ENCODE peak calls at places on chromosomes 16 and 17, in six cellular contexts. One of them, this sample, is unnamed.

GRCh38 chr16:68739964-68740627 is 3.0 kb downstream of the CDH1 start:
- DNase-seq in GM23338: no peak
- DNase-seq in spleen: no peak
- DNase-seq in prostate gland: no peak
- DNase-seq in breast epithelium: no peak
- DNase-seq in GM12878: no peak
- DNase-seq in this sample: no peak

GRCh38 chr17:72397223-72397667 is 276.4 kb downstream of the SOX9 start:
- DNase-seq in GM12878: no peak
- DNase-seq in breast epithelium: no peak
- DNase-seq in prostate gland: no peak
- DNase-seq in GM23338: no peak
- DNase-seq in spleen: no peak
- DNase-seq in this sample: no peak

GRCh38 chr17:83041305-83041704 is 38.1 kb upstream of the METRNL start:
- DNase-seq in breast epithelium: no peak
- DNase-seq in prostate gland: no peak
- DNase-seq in GM23338: no peak
- DNase-seq in spleen: no peak
- DNase-seq in GM12878: no peak
- DNase-seq in this sample: no peak

GRCh38 chr16:68479271-68479670 is 31.0 kb upstream of the SMPD3 start:
- DNase-seq in spleen: peak
- DNase-seq in GM23338: no peak
- DNase-seq in prostate gland: no peak
- DNase-seq in GM12878: no peak
- DNase-seq in breast epithelium: no peak
- DNase-seq in this sample: no peak

GRCh38 chr17:57956311-57957119 is 1.3 kb upstream of the CUEDC1 start:
- DNase-seq in breast epithelium: peak
- DNase-seq in prostate gland: no peak
- DNase-seq in spleen: peak
- DNase-seq in GM23338: peak
- DNase-seq in GM12878: peak
- DNase-seq in this sample: no peak

GRCh38 chr16:86396918-86397317 is 113.4 kb upstream of the FOXF1 start:
- DNase-seq in GM12878: no peak
- DNase-seq in prostate gland: peak
- DNase-seq in breast epithelium: no peak
- DNase-seq in spleen: no peak
- DNase-seq in GM23338: no peak
- DNase-seq in this sample: no peak

GRCh38 chr17:79538291-79538690 is 72.6 kb downstream of the RBFOX3 start:
- DNase-seq in breast epithelium: no peak
- DNase-seq in spleen: peak
- DNase-seq in GM23338: no peak
- DNase-seq in GM12878: no peak
- DNase-seq in prostate gland: no peak
- DNase-seq in this sample: no peak

GRCh38 chr17:16425202-16425601 is 9.8 kb downstream of the TRPV2 start:
- DNase-seq in GM12878: no peak
- DNase-seq in breast epithelium: no peak
- DNase-seq in GM23338: no peak
- DNase-seq in prostate gland: no peak
- DNase-seq in spleen: no peak
- DNase-seq in this sample: no peak

GRCh38 chr16:47150067-47150466 is 6.3 kb upstream of the NETO2 start:
- DNase-seq in GM23338: no peak
- DNase-seq in breast epithelium: no peak
- DNase-seq in spleen: no peak
- DNase-seq in prostate gland: no peak
- DNase-seq in GM12878: no peak
- DNase-seq in this sample: no peak

GRCh38 chr16:9092963-9093477 is 1.6 kb downstream of the HAPSTR1 start:
- DNase-seq in spleen: peak
- DNase-seq in breast epithelium: no peak
- DNase-seq in GM23338: peak
- DNase-seq in GM12878: no peak
- DNase-seq in prostate gland: peak
- DNase-seq in this sample: no peak

GRCh38 chr16:2467301-2468141 is 3.6 kb upstream of the NTN3 start:
- DNase-seq in GM23338: peak
- DNase-seq in prostate gland: peak
- DNase-seq in spleen: no peak
- DNase-seq in breast epithelium: peak
- DNase-seq in GM12878: no peak
- DNase-seq in this sample: no peak

GRCh38 chr16:55572439-55572838 is 6.0 kb downstream of the CAPNS2 start:
- DNase-seq in breast epithelium: no peak
- DNase-seq in GM12878: no peak
- DNase-seq in spleen: no peak
- DNase-seq in GM23338: peak
- DNase-seq in prostate gland: no peak
- DNase-seq in this sample: no peak

GRCh38 chr17:61996916-61997605 is 68.0 kb downstream of the MED13 start:
- DNase-seq in GM23338: no peak
- DNase-seq in spleen: no peak
- DNase-seq in breast epithelium: no peak
- DNase-seq in GM12878: no peak
- DNase-seq in prostate gland: no peak
- DNase-seq in this sample: no peak

GRCh38 chr16:19292186-19292585 is 6.7 kb downstream of the CLEC19A start:
- DNase-seq in GM23338: peak
- DNase-seq in GM12878: no peak
- DNase-seq in breast epithelium: no peak
- DNase-seq in prostate gland: no peak
- DNase-seq in spleen: no peak
- DNase-seq in this sample: no peak

GRCh38 chr17:19977360-19978205 is at the start of gene AKAP10:
- DNase-seq in GM12878: peak
- DNase-seq in GM23338: peak
- DNase-seq in breast epithelium: peak
- DNase-seq in spleen: peak
- DNase-seq in prostate gland: peak
- DNase-seq in this sample: peak

GRCh38 chr17:72372185-72372584 is 251.4 kb downstream of the SOX9 start:
- DNase-seq in GM23338: no peak
- DNase-seq in spleen: no peak
- DNase-seq in breast epithelium: no peak
- DNase-seq in GM12878: no peak
- DNase-seq in prostate gland: no peak
- DNase-seq in this sample: no peak

GRCh38 chr17:10756604-10757003 is 26.8 kb upstream of the TMEM220 start:
- DNase-seq in spleen: no peak
- DNase-seq in GM23338: no peak
- DNase-seq in prostate gland: no peak
- DNase-seq in breast epithelium: no peak
- DNase-seq in GM12878: no peak
- DNase-seq in this sample: no peak

GRCh38 chr16:71943887-71944286 is 48.6 kb downstream of the IST1 start:
- DNase-seq in breast epithelium: no peak
- DNase-seq in GM12878: no peak
- DNase-seq in spleen: no peak
- DNase-seq in GM23338: no peak
- DNase-seq in prostate gland: no peak
- DNase-seq in this sample: no peak

GRCh38 chr17:80252871-80253270 is 7.8 kb upstream of the RNF213 start:
- DNase-seq in breast epithelium: peak
- DNase-seq in spleen: peak
- DNase-seq in GM12878: no peak
- DNase-seq in prostate gland: peak
- DNase-seq in GM23338: peak
- DNase-seq in this sample: peak

GRCh38 chr16:9836118-9836736 is 346.0 kb downstream of the GRIN2A start:
- DNase-seq in GM23338: peak
- DNase-seq in spleen: no peak
- DNase-seq in prostate gland: no peak
- DNase-seq in breast epithelium: no peak
- DNase-seq in GM12878: no peak
- DNase-seq in this sample: no peak

GRCh38 chr17:65851965-65852736 is 290.7 kb upstream of the AXIN2 start:
- DNase-seq in GM12878: no peak
- DNase-seq in breast epithelium: no peak
- DNase-seq in prostate gland: no peak
- DNase-seq in GM23338: no peak
- DNase-seq in spleen: no peak
- DNase-seq in this sample: no peak

GRCh38 chr16:51538707-51539604 is 387.9 kb upstream of the SALL1 start:
- DNase-seq in breast epithelium: no peak
- DNase-seq in GM12878: no peak
- DNase-seq in GM23338: no peak
- DNase-seq in spleen: no peak
- DNase-seq in prostate gland: no peak
- DNase-seq in this sample: no peak

GRCh38 chr17:68198931-68199836 is 48.7 kb upstream of the AMZ2 start:
- DNase-seq in GM12878: no peak
- DNase-seq in spleen: peak
- DNase-seq in GM23338: peak
- DNase-seq in prostate gland: no peak
- DNase-seq in breast epithelium: no peak
- DNase-seq in this sample: no peak

GRCh38 chr17:56880571-56880970 is 33.3 kb downstream of the TRIM25 start:
- DNase-seq in GM12878: no peak
- DNase-seq in GM23338: no peak
- DNase-seq in spleen: no peak
- DNase-seq in breast epithelium: no peak
- DNase-seq in prostate gland: no peak
- DNase-seq in this sample: no peak

GRCh38 chr17:42194133-42194899 is at the start of gene GHDC:
- DNase-seq in spleen: peak
- DNase-seq in prostate gland: peak
- DNase-seq in GM23338: peak
- DNase-seq in GM12878: peak
- DNase-seq in breast epithelium: peak
- DNase-seq in this sample: peak

GRCh38 chr16:24253192-24253591 is 2.9 kb upstream of the CACNG3 start:
- DNase-seq in GM23338: peak
- DNase-seq in spleen: no peak
- DNase-seq in GM12878: no peak
- DNase-seq in breast epithelium: no peak
- DNase-seq in prostate gland: no peak
- DNase-seq in this sample: peak

GRCh38 chr16:68733570-68733969 is 3.5 kb upstream of the CDH1 start:
- DNase-seq in GM12878: no peak
- DNase-seq in spleen: no peak
- DNase-seq in GM23338: no peak
- DNase-seq in prostate gland: no peak
- DNase-seq in breast epithelium: no peak
- DNase-seq in this sample: no peak

GRCh38 chr17:78343433-78344201 is 16.3 kb downstream of the SOCS3 start:
- DNase-seq in breast epithelium: no peak
- DNase-seq in prostate gland: no peak
- DNase-seq in GM23338: peak
- DNase-seq in spleen: peak
- DNase-seq in GM12878: no peak
- DNase-seq in this sample: peak

GRCh38 chr16:11395008-11395948 is 50.0 kb downstream of the RMI2 start:
- DNase-seq in breast epithelium: no peak
- DNase-seq in prostate gland: peak
- DNase-seq in spleen: peak
- DNase-seq in GM23338: no peak
- DNase-seq in GM12878: no peak
- DNase-seq in this sample: peak

GRCh38 chr17:28975634-28976033 is 24.3 kb upstream of the PHF12 start:
- DNase-seq in prostate gland: no peak
- DNase-seq in spleen: no peak
- DNase-seq in breast epithelium: no peak
- DNase-seq in GM12878: no peak
- DNase-seq in GM23338: no peak
- DNase-seq in this sample: no peak

GRCh38 chr17:50667259-50668024 is 32.8 kb downstream of the ABCC3 start:
- DNase-seq in spleen: no peak
- DNase-seq in prostate gland: no peak
- DNase-seq in breast epithelium: no peak
- DNase-seq in GM23338: no peak
- DNase-seq in GM12878: no peak
- DNase-seq in this sample: no peak
- TF ChIP-seq POLR2AphosphoS5 in spleen: no peak
- TF ChIP-seq POLR2AphosphoS5 in prostate gland: no peak
- TF ChIP-seq POLR2AphosphoS5 in breast epithelium: no peak
- TF ChIP-seq POLR2AphosphoS5 in GM23338: no peak
- TF ChIP-seq POLR2AphosphoS5 in GM12878: no peak
- TF ChIP-seq POLR2AphosphoS5 in this sample: no peak

GRCh38 chr17:75861927-75862317 is 6.8 kb upstream of the WBP2 start:
- DNase-seq in spleen: no peak
- DNase-seq in prostate gland: no peak
- DNase-seq in breast epithelium: no peak
- DNase-seq in GM12878: no peak
- DNase-seq in GM23338: no peak
- DNase-seq in this sample: no peak
- TF ChIP-seq POLR2AphosphoS5 in spleen: no peak
- TF ChIP-seq POLR2AphosphoS5 in prostate gland: no peak
- TF ChIP-seq POLR2AphosphoS5 in breast epithelium: no peak
- TF ChIP-seq POLR2AphosphoS5 in GM12878: no peak
- TF ChIP-seq POLR2AphosphoS5 in GM23338: no peak
- TF ChIP-seq POLR2AphosphoS5 in this sample: no peak

GRCh38 chr16:84819644-84820304 is at the start of gene CRISPLD2:
- DNase-seq in GM23338: peak
- DNase-seq in spleen: peak
- DNase-seq in breast epithelium: peak
- DNase-seq in prostate gland: peak
- DNase-seq in GM12878: no peak
- DNase-seq in this sample: peak
- TF ChIP-seq POLR2AphosphoS5 in GM23338: peak
- TF ChIP-seq POLR2AphosphoS5 in spleen: peak
- TF ChIP-seq POLR2AphosphoS5 in breast epithelium: peak
- TF ChIP-seq POLR2AphosphoS5 in prostate gland: peak
- TF ChIP-seq POLR2AphosphoS5 in GM12878: no peak
- TF ChIP-seq POLR2AphosphoS5 in this sample: no peak

DNA sequence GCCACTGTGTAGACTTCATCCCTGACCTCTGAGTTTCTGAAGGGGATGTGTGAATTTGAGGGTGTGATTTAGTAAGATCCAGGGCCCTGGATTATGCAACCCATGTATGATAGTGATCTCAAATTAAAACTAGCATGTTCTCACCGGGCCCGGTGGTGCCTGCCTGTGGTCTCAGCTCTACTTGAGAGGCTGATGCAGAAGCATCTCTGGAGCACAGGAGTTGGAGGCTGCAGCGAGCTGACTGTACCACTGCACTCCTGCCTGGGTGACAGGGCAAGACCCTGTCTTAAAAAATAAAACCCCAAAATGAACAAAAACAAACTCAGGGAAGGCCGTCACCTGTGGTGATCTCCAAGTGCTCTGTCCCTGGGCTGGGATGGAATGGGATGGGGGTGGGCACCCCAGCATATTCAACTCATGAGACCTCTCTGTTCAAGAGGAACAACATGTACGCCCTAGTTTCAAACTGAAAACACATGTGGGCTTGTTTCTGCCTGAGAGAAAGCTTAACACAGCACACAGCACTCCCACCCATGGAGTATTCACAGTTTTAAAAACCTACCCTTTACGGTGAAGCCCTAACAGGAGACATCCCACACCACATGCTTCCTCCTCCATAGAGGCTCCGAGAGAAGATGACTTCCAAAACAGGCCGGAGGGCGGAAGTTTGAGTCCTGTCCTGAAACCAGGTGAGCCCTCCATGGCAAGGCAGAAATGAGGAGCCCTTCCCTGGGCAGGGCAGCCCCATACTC is 30.1 kb downstream of the GNPTG start:
- DNase-seq in prostate gland: no peak
- DNase-seq in breast epithelium: no peak
- DNase-seq in GM23338: no peak
- DNase-seq in spleen: no peak
- DNase-seq in GM12878: no peak
- DNase-seq in this sample: no peak
- TF ChIP-seq POLR2AphosphoS5 in prostate gland: no peak
- TF ChIP-seq POLR2AphosphoS5 in breast epithelium: no peak
- TF ChIP-seq POLR2AphosphoS5 in GM23338: no peak
- TF ChIP-seq POLR2AphosphoS5 in spleen: no peak
- TF ChIP-seq POLR2AphosphoS5 in GM12878: no peak
- TF ChIP-seq POLR2AphosphoS5 in this sample: no peak